ENCODE peak calls at places on chromosomes 13 and 19, in five cellular contexts. K is neural progenitor cell, O is fibroblast of lung, V is astrocyte, J is A673. S is an unnamed sample. For H3K4me1, the result is how much of the 10 kb centered on the place peaks cover.

GRCh38 chr19:28615966-28616365 is 597.0 kb downstream of the UQCRFS1 start:
- DNase-seq in K (no peak), O (no peak), V (no peak), J (no peak), S (no peak)

GRCh38 chr19:32066056-32066455 is 279.4 kb upstream of the ZNF507 start:
- DNase-seq in K (no peak), O (no peak), V (no peak), J (no peak), S (no peak)

GRCh38 chr19:4533835-4534424 is 1.1 kb downstream of the PLIN5 start:
- DNase-seq in K (no peak), O (no peak), V (no peak), J (no peak), S (no peak)

GRCh38 chr19:5592531-5592930 is 24.8 kb upstream of the TINCR start:
- DNase-seq in K (no peak), O (no peak), V (no peak), J (no peak), S (no peak)

GRCh38 chr13:33510350-33510749 is 224.8 kb upstream of the STARD13 start:
- DNase-seq in K (no peak), O (no peak), V (no peak), J (no peak), S (peak)

GRCh38 chr19:867301-867793 is 7.9 kb downstream of the CFD start:
- DNase-seq in K (peak), O (no peak), V (no peak), J (peak), S (no peak)

GRCh38 chr19:40948580-40949299 is 42.3 kb upstream of the CYP2B6 start:
- DNase-seq in K (no peak), O (no peak), V (no peak), J (no peak), S (no peak)

GRCh38 chr13:93364166-93364565 is 137.6 kb downstream of the GPC6 start:
- DNase-seq in K (no peak), O (peak), V (peak), J (no peak), S (peak)

GRCh38 chr13:60754211-60754610 is 357.2 kb downstream of the TDRD3 start:
- DNase-seq in K (peak), O (no peak), V (no peak), J (peak), S (no peak)

GRCh38 chr13:32381539-32381938 is 46.4 kb downstream of the N4BP2L1 start:
- DNase-seq in K (peak), O (peak), V (peak), J (peak), S (peak)

GRCh38 chr13:102300379-102300778 is 101.5 kb downstream of the FGF14 start:
- DNase-seq in K (no peak), O (no peak), V (no peak), J (no peak), S (no peak)

GRCh38 chr13:31053896-31054295 is 107.8 kb downstream of the HSPH1 start:
- DNase-seq in K (no peak), O (no peak), V (no peak), J (no peak), S (no peak)

GRCh38 chr13:99614465-99614885 is 113.2 kb downstream of the TM9SF2 start:
- DNase-seq in K (no peak), O (no peak), V (no peak), J (peak), S (no peak)

GRCh38 chr13:99605417-99606321 is 104.4 kb downstream of the TM9SF2 start:
- DNase-seq in K (peak), O (peak), V (peak), J (no peak), S (peak)

GRCh38 chr13:99606322-99607089 is 105.2 kb downstream of the TM9SF2 start:
- DNase-seq in K (peak), O (peak), V (peak), J (peak), S (peak)

GRCh38 chr13:99608345-99608744 is 107.1 kb downstream of the TM9SF2 start:
- DNase-seq in K (no peak), O (no peak), V (no peak), J (no peak), S (no peak)

GRCh38 chr13:99610702-99611289 is 109.5 kb downstream of the TM9SF2 start:
- DNase-seq in K (no peak), O (no peak), V (no peak), J (peak), S (no peak)
- TF ChIP-seq EZH2 in K (no peak), O (no peak), V (no peak), J (no peak), S (no peak)

DNA sequence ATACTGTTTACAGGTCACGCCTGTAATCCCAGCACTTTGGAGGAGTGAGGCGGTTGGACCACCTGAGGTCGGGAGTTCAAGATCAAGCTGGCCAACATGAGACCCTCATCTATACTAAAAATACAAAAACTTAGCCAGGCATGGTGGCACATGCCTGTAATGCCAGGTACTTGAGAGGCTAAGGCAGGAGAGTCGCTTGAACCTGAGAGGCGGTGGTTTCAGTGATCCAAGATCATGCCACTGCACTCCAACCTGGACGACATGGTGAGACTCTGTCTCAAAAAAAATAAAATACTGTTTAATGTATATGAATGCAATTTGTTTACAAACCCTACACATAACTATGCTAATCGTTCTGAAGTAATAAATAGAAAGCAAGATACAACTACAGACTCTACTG is 102.4 kb downstream of the ZNF486 start:
- DNase-seq in K (no peak), O (no peak), V (no peak), J (no peak), S (no peak)
- H3K4me1 ChIP-seq in K (under half), O (under half), V (under half), J (under half), S (under half)

DNA sequence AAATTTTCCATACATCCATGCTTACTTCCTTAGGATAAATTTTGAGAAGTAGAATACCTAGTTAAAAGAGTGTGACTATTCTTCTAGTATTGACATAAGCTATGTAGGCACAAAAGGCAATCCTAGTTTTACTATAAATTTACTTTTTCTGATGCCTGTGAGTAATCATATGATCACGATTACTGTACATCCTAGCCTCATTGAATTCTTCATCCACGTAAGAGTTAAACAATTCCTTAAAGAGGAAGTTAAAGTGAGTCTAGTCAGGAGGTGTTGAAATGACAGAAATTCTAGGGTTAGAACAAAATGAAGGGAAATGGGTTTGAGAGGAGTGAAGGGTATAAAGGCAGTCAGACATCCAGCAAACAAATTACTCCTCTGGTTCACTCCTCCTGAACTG is at the start of gene ACOD1:
- DNase-seq in K (no peak), O (no peak), V (no peak), J (no peak), S (peak)
- TF ChIP-seq EZH2 in K (no peak), O (no peak), V (no peak), J (no peak), S (no peak)

GRCh38 chr19:8241646-8242045 is 32.5 kb downstream of the CERS4 start:
- DNase-seq in K (no peak), O (no peak), V (no peak), J (no peak), S (no peak)

GRCh38 chr19:8238251-8238650 is 29.1 kb downstream of the CERS4 start:
- DNase-seq in K (peak), O (no peak), V (no peak), J (no peak), S (no peak)

GRCh38 chr19:8240274-8241229 is 31.4 kb downstream of the CERS4 start:
- DNase-seq in K (peak), O (peak), V (peak), J (no peak), S (peak)

GRCh38 chr19:8242212-8242821 is 33.1 kb downstream of the CERS4 start:
- DNase-seq in K (no peak), O (no peak), V (no peak), J (no peak), S (no peak)

DNA sequence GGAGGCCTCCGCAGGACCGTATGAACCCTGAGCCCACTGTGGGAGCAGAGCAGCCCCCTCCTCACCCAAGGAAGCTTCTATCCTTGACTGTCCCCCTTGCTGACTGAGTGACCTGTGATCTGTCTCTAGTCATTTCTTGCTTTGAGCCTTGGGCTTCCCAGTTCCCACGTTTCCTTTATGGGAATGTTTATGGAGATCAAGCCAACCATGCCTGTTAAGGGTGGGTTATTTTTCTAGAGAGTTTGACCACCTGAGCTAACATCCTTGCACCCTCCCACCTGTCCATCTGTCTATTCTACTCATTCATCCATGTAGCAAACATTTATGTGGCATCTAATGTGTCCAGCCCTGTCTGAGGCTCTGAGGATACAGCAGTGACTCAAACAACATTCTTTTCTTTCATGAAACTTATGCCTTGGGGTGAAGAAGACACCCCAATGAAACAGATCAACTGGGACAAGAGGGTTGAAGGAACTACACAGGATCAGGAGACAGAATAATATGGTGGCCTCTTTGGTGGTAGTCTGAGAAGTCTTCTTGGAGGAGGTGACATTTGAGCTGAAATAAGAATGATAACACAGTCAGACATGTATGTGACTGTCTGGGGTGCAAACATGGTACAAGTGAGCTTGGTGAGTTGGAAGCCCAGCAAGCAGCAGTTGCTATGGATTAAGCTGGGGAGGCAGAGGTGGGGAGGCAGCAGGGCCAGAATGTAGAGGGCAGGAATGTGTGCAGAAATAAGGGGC is 30.5 kb downstream of the CERS4 start:
- DNase-seq in K (no peak), O (no peak), V (no peak), J (no peak), S (no peak)
- H3K4me1 ChIP-seq in K (under half), O (under half), V (under half), J (under half), S (under half)